ENCODE peak calls at places on chromosomes 11 and 22, in six cellular contexts. I, S, W, C, Y and E are unnamed samples.

GRCh38 chr22:29625090-29625825 is 21.8 kb downstream of the NF2 start:
- DNase-seq in I (no peak), S (no peak), W (no peak), C (no peak), Y (peak), E (no peak)

GRCh38 chr11:109697140-109697843 is 275.3 kb downstream of the C11orf87 start:
- DNase-seq in I (peak), S (peak), W (peak), C (peak), Y (no peak), E (no peak)

GRCh38 chr22:20438678-20439492 is 1.3 kb upstream of the SCARF2 start:
- DNase-seq in I (no peak), S (no peak), W (peak), C (no peak), Y (no peak), E (no peak)

GRCh38 chr11:95152878-95153856 is 63.5 kb downstream of the ENDOD1 start:
- DNase-seq in I (no peak), S (no peak), W (peak), C (no peak), Y (no peak), E (no peak)

GRCh38 chr22:47710135-47710534 is 947.7 kb downstream of the TBC1D22A start:
- DNase-seq in I (no peak), S (peak), W (no peak), C (no peak), Y (no peak), E (no peak)

GRCh38 chr11:116808262-116809175 is 14.6 kb downstream of the APOA4 start:
- DNase-seq in I (no peak), S (no peak), W (no peak), C (no peak), Y (peak), E (no peak)

GRCh38 chr22:22702159-22702873 is 57.9 kb downstream of the GGTLC2 start:
- DNase-seq in I (no peak), S (no peak), W (no peak), C (no peak), Y (peak), E (peak)

GRCh38 chr22:49956914-49957825 is 3.4 kb upstream of the PIM3 start:
- DNase-seq in I (no peak), S (no peak), W (peak), C (no peak), Y (no peak), E (no peak)

GRCh38 chr11:69293819-69294505 is at the start of gene MYEOV:
- DNase-seq in I (peak), S (peak), W (peak), C (peak), Y (peak), E (no peak)

GRCh38 chr11:11496879-11497278 is 124.9 kb downstream of the GALNT18 start:
- DNase-seq in I (no peak), S (no peak), W (no peak), C (no peak), Y (no peak), E (no peak)

GRCh38 chr22:42939941-42940653 is 74.9 kb downstream of the PACSIN2 start:
- DNase-seq in I (no peak), S (no peak), W (no peak), C (peak), Y (peak), E (no peak)

GRCh38 chr11:115360186-115360824 is 143.9 kb downstream of the CADM1 start:
- DNase-seq in I (no peak), S (no peak), W (no peak), C (no peak), Y (no peak), E (no peak)

GRCh38 chr22:36204001-36204640 is 2.5 kb upstream of the APOL4 start:
- DNase-seq in I (no peak), S (no peak), W (no peak), C (no peak), Y (no peak), E (no peak)

GRCh38 chr11:116059909-116060308 is 555.7 kb upstream of the CADM1 start:
- DNase-seq in I (no peak), S (no peak), W (no peak), C (no peak), Y (no peak), E (no peak)

DNA sequence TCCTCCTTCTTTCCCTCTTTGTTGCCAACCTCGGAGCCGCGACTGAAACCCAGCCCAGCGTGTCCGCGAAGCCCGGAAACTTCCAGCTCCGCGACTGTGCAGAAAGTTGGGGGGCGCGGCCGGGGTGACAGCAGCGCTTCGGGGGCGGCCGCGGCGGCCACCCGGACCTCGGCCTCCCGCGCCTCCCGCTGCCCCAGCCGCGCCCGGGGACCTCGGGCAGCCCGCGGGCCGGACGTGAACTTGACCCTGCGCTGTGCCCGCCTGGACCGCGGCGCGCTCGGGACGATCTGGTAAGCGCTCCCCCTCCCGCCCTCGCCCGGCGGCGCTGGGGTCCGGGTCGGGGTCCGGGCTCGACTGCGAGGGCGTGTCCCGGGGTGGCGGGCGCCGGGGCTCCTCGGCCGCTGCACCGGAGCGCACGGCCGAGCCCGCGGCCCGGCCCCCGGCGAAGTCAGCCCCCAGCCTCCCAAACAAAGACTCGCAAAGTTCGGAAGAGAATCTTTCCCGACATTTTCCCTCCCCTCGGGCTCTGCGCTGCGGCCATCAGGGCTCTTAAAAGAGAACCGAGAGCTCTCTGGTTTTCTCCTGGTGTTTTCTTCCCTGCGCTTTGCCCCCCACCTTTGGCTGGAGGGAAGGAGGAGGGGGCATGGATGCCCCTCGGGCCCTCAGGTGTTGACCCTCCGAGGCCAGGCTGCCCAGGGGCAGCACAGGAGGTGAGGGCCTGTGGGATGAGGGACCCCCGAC is 67.9 kb upstream of the WNT7B start:
- DNase-seq in I (no peak), S (peak), W (peak), C (no peak), Y (peak), E (no peak)
- TF ChIP-seq POLR2A in I (no peak), S (no peak), W (no peak), C (no peak), Y (no peak), E (no peak)

GRCh38 chr11:12680246-12680939 is 6.2 kb downstream of the TEAD1 start:
- DNase-seq in I (no peak), S (peak), W (no peak), C (no peak), Y (peak), E (no peak)
- TF ChIP-seq POLR2AphosphoS5 in I (no peak), S (peak), W (no peak), C (no peak), Y (peak), E (peak)

DNA sequence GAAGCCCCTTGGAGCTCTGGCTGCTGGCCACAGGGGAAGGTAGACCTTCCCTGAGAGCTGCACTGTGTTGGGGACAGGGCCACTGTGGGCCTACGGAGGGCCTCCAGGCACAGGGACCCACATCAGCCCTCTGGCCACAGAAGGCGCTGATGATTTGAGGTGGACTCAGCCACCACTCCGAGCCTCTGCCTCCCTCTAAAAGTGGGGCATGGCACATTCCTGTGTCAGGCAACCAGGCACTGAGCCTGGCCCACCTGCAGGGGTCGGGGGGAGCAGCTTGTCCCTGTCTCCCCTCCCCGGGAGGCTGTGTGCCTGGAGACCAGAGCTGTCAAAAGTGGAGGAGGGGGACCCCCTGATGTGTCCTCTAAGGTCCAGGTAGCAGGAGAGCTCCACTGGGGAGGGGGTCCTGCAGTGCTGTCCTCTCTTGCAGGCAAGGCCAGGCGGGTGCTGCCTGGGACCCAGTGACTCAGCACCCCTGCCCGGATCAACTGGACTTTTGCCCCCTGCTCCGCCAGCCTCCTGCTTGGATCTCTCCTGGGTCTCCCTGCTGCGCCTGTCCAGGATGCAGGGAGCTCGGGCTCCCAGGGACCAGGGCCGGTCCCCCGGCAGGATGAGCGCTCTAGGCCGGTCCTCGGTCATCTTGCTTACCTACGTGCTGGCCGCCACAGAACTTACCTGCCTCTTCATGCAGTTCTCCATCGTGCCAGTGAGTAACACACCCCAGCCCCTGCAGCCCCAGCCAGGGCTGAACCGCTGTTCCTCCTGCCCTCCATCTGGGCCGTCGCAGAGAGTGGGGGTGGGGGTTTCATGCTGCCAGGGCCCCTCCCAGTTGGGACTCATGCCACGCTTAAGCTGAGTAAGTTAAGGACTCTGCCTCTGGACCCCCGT is 17.5 kb upstream of the CDKN1C start:
- DNase-seq in I (no peak), S (peak), W (peak), C (no peak), Y (peak), E (no peak)
- TF ChIP-seq POLR2A in I (no peak), S (no peak), W (no peak), C (no peak), Y (peak), E (no peak)

GRCh38 chr11:107442715-107443215 is 14.9 kb downstream of the CWF19L2 start:
- DNase-seq in I (no peak), S (no peak), W (no peak), C (no peak), Y (no peak), E (no peak)

DNA sequence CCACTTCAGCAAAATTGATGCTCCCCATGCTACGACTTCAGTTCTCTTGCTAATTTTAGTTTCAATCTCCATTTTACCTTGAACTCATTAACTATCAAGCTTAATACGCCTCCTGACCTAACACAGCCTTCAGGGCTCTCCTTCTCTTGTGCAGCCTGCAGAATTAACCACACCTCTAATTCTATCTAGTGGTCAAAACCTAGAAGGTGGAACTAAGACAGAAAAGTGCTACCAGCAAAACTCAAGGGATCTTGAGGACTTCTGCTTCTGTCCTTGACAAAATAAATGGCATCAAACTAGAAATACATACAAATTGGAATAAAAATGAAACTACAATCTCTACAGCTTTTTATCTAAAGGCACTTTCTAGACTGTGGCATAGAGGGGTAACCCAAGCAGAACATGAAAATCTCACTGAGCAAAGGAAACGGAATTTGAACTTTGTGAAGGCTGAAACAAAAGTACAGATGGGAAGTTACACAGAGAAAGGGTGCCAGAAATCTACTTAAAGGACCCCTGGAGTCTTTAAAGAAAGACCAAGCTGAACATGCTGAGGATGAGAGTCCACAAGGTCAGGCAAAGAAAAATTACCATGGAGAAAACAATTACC is 10.7 kb downstream of the CWF19L2 start:
- DNase-seq in I (no peak), S (no peak), W (no peak), C (no peak), Y (no peak), E (no peak)
- TF ChIP-seq POLR2AphosphoS5 in I (no peak), S (no peak), W (no peak), C (no peak), Y (no peak), E (no peak)

DNA sequence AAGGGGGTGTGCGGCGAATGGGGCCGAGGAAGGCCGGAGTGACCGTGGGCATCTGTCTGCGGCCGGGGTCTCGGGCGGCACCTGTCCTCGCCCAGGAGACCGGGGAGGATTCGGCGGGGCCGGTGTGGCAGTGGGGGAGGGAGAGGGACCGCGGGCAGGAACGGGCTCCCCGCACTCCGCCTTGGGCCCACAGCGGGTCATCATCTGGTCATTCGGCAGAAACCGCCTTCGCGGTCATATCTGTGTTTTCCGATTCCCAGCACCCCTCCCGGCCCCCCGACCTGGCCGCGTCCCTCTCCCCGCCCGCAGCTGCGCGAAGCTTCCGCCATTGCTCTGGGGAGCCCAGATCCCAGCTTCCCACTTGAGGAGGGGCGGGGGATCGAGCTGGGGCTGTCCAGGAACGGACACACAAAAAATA is 824 bp upstream of the CBX6 start:
- DNase-seq in I (no peak), S (peak), W (peak), C (no peak), Y (peak), E (peak)
- TF ChIP-seq POLR2A in I (no peak), S (peak), W (no peak), C (no peak), Y (no peak), E (no peak)

GRCh38 chr11:72685560-72686480 is 11.6 kb upstream of the PDE2A start:
- DNase-seq in I (no peak), S (no peak), W (no peak), C (no peak), Y (peak), E (no peak)

GRCh38 chr11:72681226-72682153 is 7.3 kb upstream of the PDE2A start:
- DNase-seq in I (no peak), S (no peak), W (no peak), C (no peak), Y (no peak), E (no peak)

GRCh38 chr11:72682238-72682872 is 8.1 kb upstream of the PDE2A start:
- DNase-seq in I (no peak), S (no peak), W (no peak), C (no peak), Y (no peak), E (no peak)

GRCh38 chr11:72684236-72684912 is 10.2 kb upstream of the PDE2A start:
- DNase-seq in I (peak), S (peak), W (peak), C (peak), Y (peak), E (no peak)

GRCh38 chr11:72683782-72684200 is 9.6 kb upstream of the PDE2A start:
- DNase-seq in I (peak), S (peak), W (peak), C (no peak), Y (peak), E (no peak)
- TF ChIP-seq POLR2AphosphoS5 in I (peak), S (peak), W (peak), C (peak), Y (no peak), E (no peak)

GRCh38 chr22:26196657-26197056 is 27.4 kb downstream of the SEZ6L start:
- DNase-seq in I (no peak), S (no peak), W (no peak), C (no peak), Y (no peak), E (peak)

GRCh38 chr22:26199665-26200064 is 30.4 kb downstream of the SEZ6L start:
- DNase-seq in I (no peak), S (no peak), W (no peak), C (no peak), Y (no peak), E (peak)

GRCh38 chr22:26194313-26194712 is 25.1 kb downstream of the SEZ6L start:
- DNase-seq in I (no peak), S (no peak), W (no peak), C (no peak), Y (no peak), E (peak)

GRCh38 chr22:26197427-26197826 is 28.2 kb downstream of the SEZ6L start:
- DNase-seq in I (no peak), S (no peak), W (no peak), C (no peak), Y (no peak), E (peak)

DNA sequence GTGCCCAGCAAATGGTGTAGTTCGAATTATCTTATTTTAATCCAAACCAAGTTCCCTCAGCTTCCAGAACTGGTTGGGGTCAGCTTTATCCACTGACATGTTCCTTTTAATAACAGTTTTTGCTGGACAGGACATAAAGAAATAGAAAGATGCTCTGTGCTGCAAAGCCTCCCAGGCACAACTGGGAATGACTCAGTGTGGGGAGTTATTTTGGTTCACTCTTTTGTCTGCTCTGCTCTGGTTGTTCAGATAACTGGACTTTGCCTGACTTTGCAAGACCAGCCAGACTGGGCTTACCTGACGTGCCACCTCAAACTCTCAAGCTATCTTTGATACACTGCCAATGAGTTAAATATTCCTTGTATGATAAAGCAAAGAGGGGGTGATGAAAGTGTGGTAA is 25.6 kb downstream of the SEZ6L start:
- DNase-seq in I (no peak), S (no peak), W (no peak), C (no peak), Y (no peak), E (no peak)
- TF ChIP-seq POLR2A in I (no peak), S (no peak), W (no peak), C (no peak), Y (no peak), E (no peak)

GRCh38 chr11:74980627-74981026 is 8.1 kb upstream of the NEU3 start:
- DNase-seq in I (no peak), S (no peak), W (no peak), C (no peak), Y (no peak), E (no peak)
- TF ChIP-seq POLR2AphosphoS5 in I (no peak), S (no peak), W (no peak), C (no peak), Y (no peak), E (no peak)